ENCODE peak calls at places on chromosomes 3 and 15, in nine cellular contexts. One of them, this sample, is unnamed.
A peak's percentile ranks its signal among the peaks of the same experiment; 100 is the strongest.

GRCh38 chr3:21056293-21056692 is 694.7 kb downstream of the ZNF385D start:
- DNase-seq in retina: no peak
- DNase-seq in neural crest cell: no peak
- DNase-seq in Karpas-422: no peak
- DNase-seq in lung microvascular endothelial cell: no peak
- DNase-seq in activated CD8-positive, alpha-beta memory T cell treated with anti-CD3 and anti-CD28 coated beads, Interleukin-2, amount 50 U/mL, for 48 hours: no peak
- DNase-seq in iris pigment epithelial cell: no peak
- DNase-seq in M059J: no peak
- DNase-seq in GM04503: no peak
- DNase-seq in this sample: no peak

GRCh38 chr3:111454551-111454950 is 87.4 kb upstream of the CD96 start:
- DNase-seq in neural crest cell: no peak
- DNase-seq in activated CD8-positive, alpha-beta memory T cell treated with anti-CD3 and anti-CD28 coated beads, Interleukin-2, amount 50 U/mL, for 48 hours: no peak
- DNase-seq in M059J: no peak
- DNase-seq in iris pigment epithelial cell: no peak
- DNase-seq in retina: no peak
- DNase-seq in Karpas-422: no peak
- DNase-seq in lung microvascular endothelial cell: no peak
- DNase-seq in GM04503: no peak
- DNase-seq in this sample: peak; percentile 3

GRCh38 chr3:152398495-152398894 is 129.8 kb downstream of the MBNL1 start:
- DNase-seq in retina: no peak
- DNase-seq in GM04503: no peak
- DNase-seq in lung microvascular endothelial cell: peak; percentile 33
- DNase-seq in Karpas-422: no peak
- DNase-seq in neural crest cell: no peak
- DNase-seq in activated CD8-positive, alpha-beta memory T cell treated with anti-CD3 and anti-CD28 coated beads, Interleukin-2, amount 50 U/mL, for 48 hours: no peak
- DNase-seq in iris pigment epithelial cell: peak; percentile 31
- DNase-seq in M059J: peak; percentile 45
- DNase-seq in this sample: peak; percentile 36

GRCh38 chr15:66211670-66212455 is 41.7 kb downstream of the MEGF11 start:
- DNase-seq in neural crest cell: no peak
- DNase-seq in activated CD8-positive, alpha-beta memory T cell treated with anti-CD3 and anti-CD28 coated beads, Interleukin-2, amount 50 U/mL, for 48 hours: no peak
- DNase-seq in M059J: no peak
- DNase-seq in lung microvascular endothelial cell: no peak
- DNase-seq in retina: no peak
- DNase-seq in iris pigment epithelial cell: no peak
- DNase-seq in GM04503: no peak
- DNase-seq in Karpas-422: no peak
- DNase-seq in this sample: no peak

GRCh38 chr3:60260546-60260945 is 990.7 kb downstream of the FHIT start:
- DNase-seq in lung microvascular endothelial cell: no peak
- DNase-seq in M059J: no peak
- DNase-seq in neural crest cell: no peak
- DNase-seq in retina: no peak
- DNase-seq in Karpas-422: no peak
- DNase-seq in GM04503: no peak
- DNase-seq in activated CD8-positive, alpha-beta memory T cell treated with anti-CD3 and anti-CD28 coated beads, Interleukin-2, amount 50 U/mL, for 48 hours: no peak
- DNase-seq in iris pigment epithelial cell: no peak
- DNase-seq in this sample: no peak

GRCh38 chr3:41653575-41654239 is 308.2 kb downstream of the ULK4 start:
- DNase-seq in activated CD8-positive, alpha-beta memory T cell treated with anti-CD3 and anti-CD28 coated beads, Interleukin-2, amount 50 U/mL, for 48 hours: no peak
- DNase-seq in M059J: no peak
- DNase-seq in retina: no peak
- DNase-seq in lung microvascular endothelial cell: peak; percentile 68
- DNase-seq in iris pigment epithelial cell: peak; percentile 55
- DNase-seq in GM04503: no peak
- DNase-seq in Karpas-422: no peak
- DNase-seq in neural crest cell: no peak
- DNase-seq in this sample: no peak

GRCh38 chr3:45365060-45365459 is 23.3 kb upstream of the LARS2 start:
- DNase-seq in lung microvascular endothelial cell: no peak
- DNase-seq in GM04503: no peak
- DNase-seq in Karpas-422: no peak
- DNase-seq in neural crest cell: no peak
- DNase-seq in M059J: peak; percentile 28
- DNase-seq in activated CD8-positive, alpha-beta memory T cell treated with anti-CD3 and anti-CD28 coated beads, Interleukin-2, amount 50 U/mL, for 48 hours: no peak
- DNase-seq in iris pigment epithelial cell: peak; percentile 59
- DNase-seq in retina: no peak
- DNase-seq in this sample: peak; percentile 56

GRCh38 chr3:126672340-126672739 is 17.4 kb upstream of the TXNRD3 start:
- DNase-seq in iris pigment epithelial cell: no peak
- DNase-seq in Karpas-422: no peak
- DNase-seq in activated CD8-positive, alpha-beta memory T cell treated with anti-CD3 and anti-CD28 coated beads, Interleukin-2, amount 50 U/mL, for 48 hours: no peak
- DNase-seq in neural crest cell: no peak
- DNase-seq in retina: no peak
- DNase-seq in GM04503: no peak
- DNase-seq in lung microvascular endothelial cell: no peak
- DNase-seq in M059J: no peak
- DNase-seq in this sample: no peak

GRCh38 chr15:66292261-66293084 is 895 bp upstream of the DIS3L start:
- DNase-seq in M059J: no peak
- DNase-seq in lung microvascular endothelial cell: no peak
- DNase-seq in Karpas-422: no peak
- DNase-seq in activated CD8-positive, alpha-beta memory T cell treated with anti-CD3 and anti-CD28 coated beads, Interleukin-2, amount 50 U/mL, for 48 hours: no peak
- DNase-seq in GM04503: no peak
- DNase-seq in neural crest cell: no peak
- DNase-seq in retina: peak; percentile 11
- DNase-seq in iris pigment epithelial cell: no peak
- DNase-seq in this sample: no peak

GRCh38 chr3:146625117-146625775 is 20.1 kb upstream of the PLSCR5 start:
- DNase-seq in lung microvascular endothelial cell: peak; percentile 9
- DNase-seq in M059J: peak; percentile 22
- DNase-seq in GM04503: no peak
- DNase-seq in Karpas-422: no peak
- DNase-seq in retina: no peak
- DNase-seq in iris pigment epithelial cell: peak; percentile 48
- DNase-seq in neural crest cell: no peak
- DNase-seq in activated CD8-positive, alpha-beta memory T cell treated with anti-CD3 and anti-CD28 coated beads, Interleukin-2, amount 50 U/mL, for 48 hours: no peak
- DNase-seq in this sample: no peak

GRCh38 chr15:62802612-62803011 is 239.9 kb upstream of the TPM1 start:
- DNase-seq in activated CD8-positive, alpha-beta memory T cell treated with anti-CD3 and anti-CD28 coated beads, Interleukin-2, amount 50 U/mL, for 48 hours: no peak
- DNase-seq in lung microvascular endothelial cell: no peak
- DNase-seq in retina: no peak
- DNase-seq in M059J: no peak
- DNase-seq in iris pigment epithelial cell: no peak
- DNase-seq in GM04503: no peak
- DNase-seq in Karpas-422: no peak
- DNase-seq in neural crest cell: no peak
- DNase-seq in this sample: no peak

GRCh38 chr3:101571028-101571895 is 2.7 kb upstream of the PCNP start:
- DNase-seq in Karpas-422: no peak
- DNase-seq in GM04503: no peak
- DNase-seq in retina: no peak
- DNase-seq in neural crest cell: no peak
- DNase-seq in iris pigment epithelial cell: peak; percentile 24
- DNase-seq in M059J: peak; percentile 69
- DNase-seq in lung microvascular endothelial cell: no peak
- DNase-seq in activated CD8-positive, alpha-beta memory T cell treated with anti-CD3 and anti-CD28 coated beads, Interleukin-2, amount 50 U/mL, for 48 hours: no peak
- DNase-seq in this sample: no peak

This sample was measured in astrocyte of the hippocampus.